ENCODE peak calls at places on chromosomes 5 and 9, in six cellular contexts. One of them, this sample, is unnamed.

GRCh38 chr5:61273279-61273678 is 58.8 kb upstream of the ZSWIM6 start:
- DNase-seq in GM12865: no peak
- DNase-seq in stomach: no peak
- DNase-seq in HCT116: no peak
- DNase-seq in transverse colon: no peak
- DNase-seq in psoas muscle: no peak
- DNase-seq in this sample: no peak

GRCh38 chr9:110255417-110256141 is 728 bp downstream of the TXN start:
- DNase-seq in GM12865: peak; percentile 66
- DNase-seq in stomach: peak; percentile 73
- DNase-seq in HCT116: no peak
- DNase-seq in transverse colon: peak; percentile 78
- DNase-seq in psoas muscle: peak; percentile 70
- DNase-seq in this sample: no peak

GRCh38 chr9:89563511-89564256 is 41.1 kb upstream of the GADD45G start:
- DNase-seq in GM12865: no peak
- DNase-seq in stomach: no peak
- DNase-seq in HCT116: no peak
- DNase-seq in transverse colon: no peak
- DNase-seq in psoas muscle: no peak
- DNase-seq in this sample: no peak

GRCh38 chr5:74648835-74649286 is 8.3 kb upstream of the ENC1 start:
- DNase-seq in GM12865: peak; percentile 77
- DNase-seq in stomach: no peak
- DNase-seq in HCT116: no peak
- DNase-seq in transverse colon: no peak
- DNase-seq in psoas muscle: no peak
- DNase-seq in this sample: no peak

GRCh38 chr5:3607541-3608147 is 12.0 kb downstream of the IRX1 start:
- DNase-seq in GM12865: no peak
- DNase-seq in stomach: no peak
- DNase-seq in HCT116: no peak
- DNase-seq in transverse colon: no peak
- DNase-seq in psoas muscle: no peak
- DNase-seq in this sample: no peak

GRCh38 chr9:126925876-126926275 is 11.3 kb downstream of the RALGPS1 start:
- DNase-seq in GM12865: peak; percentile 13
- DNase-seq in stomach: no peak
- DNase-seq in HCT116: no peak
- DNase-seq in transverse colon: no peak
- DNase-seq in psoas muscle: no peak
- DNase-seq in this sample: no peak

GRCh38 chr9:70053864-70054263 is 10.2 kb downstream of the MAMDC2 start:
- DNase-seq in GM12865: no peak
- DNase-seq in stomach: no peak
- DNase-seq in HCT116: peak; percentile 31
- DNase-seq in transverse colon: no peak
- DNase-seq in psoas muscle: no peak
- DNase-seq in this sample: no peak

GRCh38 chr5:127757576-127757975 is 54.4 kb downstream of the CCDC192 start:
- DNase-seq in GM12865: peak; percentile 46
- DNase-seq in stomach: peak; percentile 35
- DNase-seq in HCT116: peak; percentile 48
- DNase-seq in transverse colon: peak; percentile 39
- DNase-seq in psoas muscle: no peak
- DNase-seq in this sample: no peak

GRCh38 chr5:135322271-135322670 is 76.8 kb downstream of the MACROH2A1 start:
- DNase-seq in GM12865: no peak
- DNase-seq in stomach: no peak
- DNase-seq in HCT116: no peak
- DNase-seq in transverse colon: no peak
- DNase-seq in psoas muscle: no peak
- DNase-seq in this sample: no peak

GRCh38 chr5:150500905-150501304 is 7.0 kb upstream of the NDST1 start:
- DNase-seq in GM12865: no peak
- DNase-seq in stomach: no peak
- DNase-seq in HCT116: no peak
- DNase-seq in transverse colon: no peak
- DNase-seq in psoas muscle: no peak
- DNase-seq in this sample: no peak

GRCh38 chr5:100647461-100648230 is 112.5 kb downstream of the FAM174A start:
- DNase-seq in GM12865: peak; percentile 12
- DNase-seq in stomach: peak; percentile 70
- DNase-seq in HCT116: no peak
- DNase-seq in transverse colon: peak; percentile 86
- DNase-seq in psoas muscle: peak; percentile 24
- DNase-seq in this sample: no peak

GRCh38 chr9:112170235-112170634 is 4.9 kb downstream of the SUSD1 start:
- DNase-seq in GM12865: no peak
- DNase-seq in stomach: peak; percentile 79
- DNase-seq in HCT116: no peak
- DNase-seq in transverse colon: peak; percentile 85
- DNase-seq in psoas muscle: no peak
- DNase-seq in this sample: no peak

GRCh38 chr5:152305525-152305924 is 99.6 kb downstream of the NMUR2 start:
- DNase-seq in GM12865: no peak
- DNase-seq in stomach: no peak
- DNase-seq in HCT116: no peak
- DNase-seq in transverse colon: no peak
- DNase-seq in psoas muscle: no peak
- DNase-seq in this sample: no peak

GRCh38 chr9:134725605-134725940 is 84.0 kb downstream of the COL5A1 start:
- DNase-seq in GM12865: no peak
- DNase-seq in stomach: no peak
- DNase-seq in HCT116: no peak
- DNase-seq in transverse colon: no peak
- DNase-seq in psoas muscle: no peak
- DNase-seq in this sample: no peak

GRCh38 chr5:56698463-56699381 is 116.6 kb upstream of the MAP3K1 start:
- DNase-seq in GM12865: peak; percentile 15
- DNase-seq in stomach: peak; percentile 42
- DNase-seq in HCT116: no peak
- DNase-seq in transverse colon: no peak
- DNase-seq in psoas muscle: no peak
- DNase-seq in this sample: no peak

GRCh38 chr5:98796197-98796972 is 22.9 kb downstream of the RGMB start:
- DNase-seq in GM12865: peak; percentile 60
- DNase-seq in stomach: no peak
- DNase-seq in HCT116: no peak
- DNase-seq in transverse colon: peak; percentile 55
- DNase-seq in psoas muscle: no peak
- DNase-seq in this sample: no peak

GRCh38 chr5:170757182-170757601 is 26.3 kb upstream of the GABRP start:
- DNase-seq in GM12865: no peak
- DNase-seq in stomach: peak; percentile 66
- DNase-seq in HCT116: no peak
- DNase-seq in transverse colon: no peak
- DNase-seq in psoas muscle: no peak
- DNase-seq in this sample: peak; percentile 24

GRCh38 chr9:18067553-18068120 is 406.3 kb upstream of the ADAMTSL1 start:
- DNase-seq in GM12865: no peak
- DNase-seq in stomach: no peak
- DNase-seq in HCT116: no peak
- DNase-seq in transverse colon: no peak
- DNase-seq in psoas muscle: no peak
- DNase-seq in this sample: no peak

GRCh38 chr9:115650768-115651167 is 502.8 kb upstream of the PAPPA start:
- DNase-seq in GM12865: no peak
- DNase-seq in stomach: no peak
- DNase-seq in HCT116: no peak
- DNase-seq in transverse colon: no peak
- DNase-seq in psoas muscle: no peak
- DNase-seq in this sample: peak; percentile 95

GRCh38 chr5:77218263-77218662 is 7.8 kb downstream of the PDE8B start:
- DNase-seq in GM12865: no peak
- DNase-seq in stomach: no peak
- DNase-seq in HCT116: no peak
- DNase-seq in transverse colon: no peak
- DNase-seq in psoas muscle: no peak
- DNase-seq in this sample: no peak

GRCh38 chr9:129697956-129698757 is 32.7 kb downstream of the PRRX2 start:
- DNase-seq in GM12865: no peak
- DNase-seq in stomach: no peak
- DNase-seq in HCT116: no peak
- DNase-seq in transverse colon: peak; percentile 11
- DNase-seq in psoas muscle: peak; percentile 81
- DNase-seq in this sample: no peak

GRCh38 chr5:115295775-115296129 is 702 bp downstream of the CCDC112 start:
- DNase-seq in GM12865: no peak
- DNase-seq in stomach: no peak
- DNase-seq in HCT116: no peak
- DNase-seq in transverse colon: no peak
- DNase-seq in psoas muscle: no peak
- DNase-seq in this sample: no peak

GRCh38 chr5:10699281-10699874 is 61.7 kb downstream of the DAP start:
- DNase-seq in GM12865: peak; percentile 77
- DNase-seq in stomach: no peak
- DNase-seq in HCT116: no peak
- DNase-seq in transverse colon: no peak
- DNase-seq in psoas muscle: no peak
- DNase-seq in this sample: no peak

GRCh38 chr9:96486351-96487029 is 36.5 kb downstream of the HABP4 start:
- DNase-seq in GM12865: no peak
- DNase-seq in stomach: peak; percentile 79
- DNase-seq in HCT116: no peak
- DNase-seq in transverse colon: peak; percentile 25
- DNase-seq in psoas muscle: peak; percentile 53
- DNase-seq in this sample: peak; percentile 45

GRCh38 chr5:174464504-174465165 is 259.7 kb upstream of the MSX2 start:
- DNase-seq in GM12865: no peak
- DNase-seq in stomach: no peak
- DNase-seq in HCT116: no peak
- DNase-seq in transverse colon: no peak
- DNase-seq in psoas muscle: no peak
- DNase-seq in this sample: no peak
- TF ChIP-seq CTCF in GM12865: no peak
- TF ChIP-seq CTCF in stomach: no peak
- TF ChIP-seq CTCF in HCT116: peak; percentile 14
- TF ChIP-seq CTCF in transverse colon: no peak
- TF ChIP-seq CTCF in psoas muscle: no peak
- TF ChIP-seq CTCF in this sample: no peak

GRCh38 chr9:136241540-136241939 is 4.1 kb downstream of the QSOX2 start:
- DNase-seq in GM12865: no peak
- DNase-seq in stomach: no peak
- DNase-seq in HCT116: no peak
- DNase-seq in transverse colon: no peak
- DNase-seq in psoas muscle: no peak
- DNase-seq in this sample: no peak

GRCh38 chr9:136239963-136240330 is 5.7 kb downstream of the QSOX2 start:
- DNase-seq in GM12865: peak; percentile 54
- DNase-seq in stomach: no peak
- DNase-seq in HCT116: no peak
- DNase-seq in transverse colon: peak; percentile 70
- DNase-seq in psoas muscle: no peak
- DNase-seq in this sample: no peak

GRCh38 chr9:136242248-136242647 is 3.4 kb downstream of the QSOX2 start:
- DNase-seq in GM12865: no peak
- DNase-seq in stomach: no peak
- DNase-seq in HCT116: no peak
- DNase-seq in transverse colon: no peak
- DNase-seq in psoas muscle: no peak
- DNase-seq in this sample: no peak

GRCh38 chr9:136239135-136239962 is 6.3 kb downstream of the QSOX2 start:
- DNase-seq in GM12865: no peak
- DNase-seq in stomach: no peak
- DNase-seq in HCT116: no peak
- DNase-seq in transverse colon: no peak
- DNase-seq in psoas muscle: no peak
- DNase-seq in this sample: no peak

DNA sequence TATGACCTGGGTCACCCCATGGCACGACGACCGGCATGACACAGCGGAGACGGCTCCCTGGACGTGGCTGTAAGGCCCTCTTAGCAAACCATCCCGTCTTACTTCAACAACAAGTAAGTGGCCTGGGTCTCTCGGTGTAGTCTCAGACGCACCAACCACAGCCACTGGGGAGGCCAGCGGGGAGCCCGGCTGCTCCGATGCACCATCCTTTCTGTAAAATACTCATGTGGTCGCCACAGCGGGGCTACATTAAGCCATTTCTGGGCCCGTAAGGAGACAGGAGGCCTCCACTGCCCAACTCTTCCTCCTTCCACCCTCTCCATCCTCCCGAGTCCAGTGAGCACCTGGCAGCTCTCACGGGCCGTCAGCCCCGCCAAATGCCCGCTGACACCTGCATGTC is 4.7 kb downstream of the QSOX2 start:
- DNase-seq in GM12865: no peak
- DNase-seq in stomach: no peak
- DNase-seq in HCT116: no peak
- DNase-seq in transverse colon: no peak
- DNase-seq in psoas muscle: no peak
- DNase-seq in this sample: no peak
- H3K4me3 ChIP-seq in GM12865: no peak overlapping the region
- H3K4me3 ChIP-seq in stomach: no peak overlapping the region
- H3K4me3 ChIP-seq in HCT116: no peak overlapping the region
- H3K4me3 ChIP-seq in transverse colon: no peak overlapping the region
- H3K4me3 ChIP-seq in psoas muscle: no peak overlapping the region
- H3K4me3 ChIP-seq in this sample: no peak overlapping the region

DNA sequence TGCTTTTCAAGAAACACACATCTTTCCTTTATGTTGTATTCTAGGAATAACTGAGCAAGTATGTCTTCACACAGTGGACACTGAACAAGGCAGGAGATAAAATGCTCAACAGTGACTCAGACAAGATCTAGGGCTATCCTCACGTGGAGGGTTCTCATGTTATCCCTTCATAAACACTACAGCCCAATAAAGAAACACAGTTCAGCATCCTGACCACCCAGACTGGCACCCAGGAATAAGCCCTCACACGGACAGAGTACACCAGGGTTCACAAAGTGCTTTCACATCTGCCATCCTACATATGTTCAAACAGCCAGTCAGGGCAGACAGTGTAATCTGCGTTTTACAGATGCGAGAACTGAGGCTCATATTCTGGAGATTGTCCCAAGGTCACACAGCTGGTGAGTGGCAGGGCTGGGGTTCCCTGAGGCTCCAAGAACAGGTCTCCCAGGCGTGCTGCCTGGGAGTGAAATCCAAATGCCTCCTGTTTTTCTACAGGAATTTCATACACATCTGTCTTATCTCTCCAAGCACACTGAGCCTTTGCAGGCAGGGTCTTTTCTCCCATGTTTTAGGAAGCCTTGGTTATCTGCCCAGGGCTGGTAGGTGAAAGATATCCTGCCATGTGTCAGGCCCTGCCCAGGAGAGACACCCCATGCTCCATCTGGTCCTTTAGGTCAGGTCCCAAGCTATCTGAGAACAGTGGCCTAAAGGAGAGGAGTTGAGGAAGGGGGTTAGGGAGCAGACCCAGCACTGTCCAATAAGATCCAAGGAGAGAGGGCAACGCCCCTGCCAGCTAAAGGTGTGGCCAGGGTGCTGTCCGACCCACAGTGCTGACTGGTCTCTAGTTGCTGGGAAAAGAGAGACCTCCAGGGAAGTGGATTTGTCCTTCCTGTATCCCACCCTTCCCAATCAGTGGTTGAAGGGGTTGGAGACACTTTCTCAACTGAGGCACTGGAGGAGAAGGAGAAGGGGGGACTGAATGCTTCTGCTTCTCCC is 47.9 kb upstream of the XPA start:
- DNase-seq in GM12865: no peak
- DNase-seq in stomach: no peak
- DNase-seq in HCT116: no peak
- DNase-seq in transverse colon: no peak
- DNase-seq in psoas muscle: no peak
- DNase-seq in this sample: no peak
- TF ChIP-seq CTCF in GM12865: no peak
- TF ChIP-seq CTCF in stomach: no peak
- TF ChIP-seq CTCF in HCT116: no peak
- TF ChIP-seq CTCF in transverse colon: no peak
- TF ChIP-seq CTCF in psoas muscle: no peak
- TF ChIP-seq CTCF in this sample: no peak

GRCh38 chr5:43309657-43310056 is 3.6 kb downstream of the HMGCS1 start:
- DNase-seq in GM12865: no peak
- DNase-seq in stomach: peak; percentile 28
- DNase-seq in HCT116: no peak
- DNase-seq in transverse colon: no peak
- DNase-seq in psoas muscle: no peak
- DNase-seq in this sample: no peak
- H3K4me3 ChIP-seq in GM12865: peak overlapping the region; percentile 80
- H3K4me3 ChIP-seq in stomach: no peak overlapping the region
- H3K4me3 ChIP-seq in HCT116: no peak overlapping the region
- H3K4me3 ChIP-seq in transverse colon: no peak overlapping the region
- H3K4me3 ChIP-seq in psoas muscle: no peak overlapping the region
- H3K4me3 ChIP-seq in this sample: no peak overlapping the region

This sample was measured in AG04449.